ENCODE peak calls at places on chromosomes 13 and 19, in six cellular contexts. L, Q, T, F, C and Z are unnamed samples.

GRCh38 chr13:79646880-79647279 is 165.9 kb downstream of the NDFIP2 start:
- DNase-seq in L (no peak), Q (no peak), T (no peak), F (no peak), C (no peak), Z (no peak)

GRCh38 chr13:42814868-42815267 is 33.5 kb downstream of the FAM216B start:
- DNase-seq in L (no peak), Q (no peak), T (peak; percentile 81), F (peak; percentile 31), C (peak; percentile 98), Z (peak; percentile 90)

GRCh38 chr13:69604698-69605097 is 502.9 kb upstream of the ATXN8OS start:
- DNase-seq in L (no peak), Q (no peak), T (no peak), F (no peak), C (no peak), Z (no peak)

GRCh38 chr19:15379996-15380647 is 535 bp upstream of the AKAP8 start:
- DNase-seq in L (no peak), Q (peak; percentile 57), T (peak; percentile 51), F (no peak), C (peak; percentile 42), Z (peak; percentile 42)

GRCh38 chr13:27644302-27644701 is 22.6 kb downstream of the POLR1D start:
- DNase-seq in L (no peak), Q (no peak), T (peak; percentile 70), F (no peak), C (peak; percentile 94), Z (peak; percentile 67)

GRCh38 chr19:14102756-14103155 is 12.2 kb upstream of the SAMD1 start:
- DNase-seq in L (no peak), Q (no peak), T (no peak), F (no peak), C (no peak), Z (no peak)

GRCh38 chr13:75533866-75534265 is 3.8 kb downstream of the COMMD6 start:
- DNase-seq in L (no peak), Q (no peak), T (no peak), F (no peak), C (no peak), Z (peak; percentile 31)

GRCh38 chr19:42075364-42075615 is 676 bp upstream of the ZNF574 start:
- DNase-seq in L (no peak), Q (no peak), T (peak; percentile 11), F (no peak), C (no peak), Z (no peak)

GRCh38 chr19:41264581-41265375 is 606 bp downstream of the HNRNPUL1 start:
- DNase-seq in L (no peak), Q (peak; percentile 58), T (peak; percentile 29), F (peak; percentile 67), C (peak; percentile 39), Z (peak; percentile 49)

GRCh38 chr13:53758946-53759345 is 730.3 kb downstream of the OLFM4 start:
- DNase-seq in L (no peak), Q (no peak), T (no peak), F (peak; percentile 10), C (no peak), Z (no peak)

GRCh38 chr13:39105110-39105509 is 66.9 kb downstream of the NHLRC3 start:
- DNase-seq in L (no peak), Q (no peak), T (peak; percentile 42), F (peak; percentile 3), C (peak; percentile 12), Z (peak; percentile 10)

GRCh38 chr13:76882431-76882830 is 3.8 kb downstream of the KCTD12 start:
- DNase-seq in L (no peak), Q (peak; percentile 34), T (peak; percentile 77), F (no peak), C (peak; percentile 87), Z (peak; percentile 82)

GRCh38 chr19:21812448-21812847 is 23.5 kb downstream of the ZNF43 start:
- DNase-seq in L (no peak), Q (no peak), T (no peak), F (no peak), C (no peak), Z (no peak)

GRCh38 chr19:10086904-10087256 is 763 bp downstream of the SHFL start:
- DNase-seq in L (no peak), Q (no peak), T (no peak), F (no peak), C (no peak), Z (no peak)

GRCh38 chr13:51846756-51847155 is 1.8 kb upstream of the TMEM272 start:
- DNase-seq in L (no peak), Q (no peak), T (no peak), F (no peak), C (no peak), Z (no peak)

GRCh38 chr13:51841732-51842131 is 3.2 kb downstream of the TMEM272 start:
- DNase-seq in L (no peak), Q (no peak), T (no peak), F (no peak), C (no peak), Z (no peak)

GRCh38 chr13:51843529-51843928 is 1.4 kb downstream of the TMEM272 start:
- DNase-seq in L (no peak), Q (no peak), T (no peak), F (no peak), C (no peak), Z (no peak)

GRCh38 chr13:51845574-51846318 is 769 bp upstream of the TMEM272 start:
- DNase-seq in L (no peak), Q (no peak), T (no peak), F (no peak), C (no peak), Z (no peak)

GRCh38 chr13:51844862-51845573 is at the start of gene TMEM272:
- DNase-seq in L (no peak), Q (peak; percentile 46), T (peak; percentile 45), F (peak; percentile 87), C (peak; percentile 34), Z (peak; percentile 47)
- H3K4me3 ChIP-seq in L (no peak within 1 kb of the TSS), Q (no peak within 1 kb of the TSS), T (no peak within 1 kb of the TSS), F (peak within 1 kb of the TSS; percentile 25), C (no peak within 1 kb of the TSS), Z (peak within 1 kb of the TSS; percentile 28)

GRCh38 chr19:58581227-58582141 is 8.3 kb upstream of the MZF1 start:
- DNase-seq in L (peak; percentile 78), Q (peak; percentile 88), T (peak; percentile 91), F (no peak), C (peak; percentile 89), Z (peak; percentile 94)
- TF ChIP-seq CTCF in L (peak; percentile 86), Q (peak; percentile 96), T (peak; percentile 98), F (peak; percentile 24), C (peak; percentile 97), Z (peak; percentile 96)

GRCh38 chr13:33485247-33485646 is 199.7 kb upstream of the STARD13 start:
- DNase-seq in L (no peak), Q (no peak), T (no peak), F (no peak), C (no peak), Z (no peak)

GRCh38 chr13:33483471-33483870 is 197.9 kb upstream of the STARD13 start:
- DNase-seq in L (no peak), Q (no peak), T (no peak), F (no peak), C (peak; percentile 15), Z (no peak)

GRCh38 chr13:33489563-33489962 is 204.0 kb upstream of the STARD13 start:
- DNase-seq in L (no peak), Q (no peak), T (no peak), F (no peak), C (no peak), Z (no peak)

GRCh38 chr13:33490461-33491327 is 205.1 kb upstream of the STARD13 start:
- DNase-seq in L (no peak), Q (peak; percentile 37), T (peak; percentile 82), F (no peak), C (no peak), Z (peak; percentile 53)

DNA sequence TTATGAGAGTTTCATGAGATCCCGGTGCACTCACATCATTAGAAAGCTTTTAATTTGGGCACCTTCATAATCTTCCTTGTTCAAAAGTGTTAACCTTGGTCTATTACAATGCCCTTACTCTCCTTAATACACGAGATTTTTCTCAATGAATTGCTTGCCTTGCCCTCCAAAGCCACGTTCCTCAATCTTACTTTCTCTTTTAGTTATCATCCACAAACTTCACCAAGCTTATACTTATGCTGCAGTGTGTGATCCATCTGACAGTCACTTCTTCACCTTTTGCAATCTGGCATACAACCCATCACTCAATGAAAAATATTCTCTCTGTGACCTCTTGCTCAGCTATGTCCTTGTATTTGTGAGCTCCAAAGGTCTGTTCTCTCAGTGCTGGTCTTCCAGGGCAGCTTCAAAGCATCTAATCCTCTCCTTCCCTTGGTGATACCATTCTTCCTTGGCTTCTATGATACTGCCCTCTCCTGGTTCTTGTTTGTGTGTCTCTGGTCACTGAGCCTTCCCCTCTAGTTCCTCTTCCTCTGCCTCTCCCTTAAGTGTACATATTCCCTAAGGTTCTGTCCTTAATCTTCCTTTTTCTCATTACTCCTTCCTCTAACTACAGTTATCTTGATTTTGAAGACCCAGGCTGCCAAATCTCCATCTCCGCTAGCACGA is 202.2 kb upstream of the STARD13 start:
- DNase-seq in L (no peak), Q (no peak), T (peak; percentile 65), F (no peak), C (peak; percentile 74), Z (peak; percentile 72)
- H3K4me3 ChIP-seq in L (no peak overlapping the region), Q (peak overlapping the region; percentile 0), T (peak overlapping the region; percentile 18), F (no peak overlapping the region), C (no peak overlapping the region), Z (no peak overlapping the region)

GRCh38 chr13:113605461-113605860 is 20.9 kb downstream of the TFDP1 start:
- DNase-seq in L (no peak), Q (no peak), T (no peak), F (no peak), C (no peak), Z (no peak)
- TF ChIP-seq CTCF in L (no peak), Q (no peak), T (no peak), F (no peak), C (no peak), Z (no peak)

DNA sequence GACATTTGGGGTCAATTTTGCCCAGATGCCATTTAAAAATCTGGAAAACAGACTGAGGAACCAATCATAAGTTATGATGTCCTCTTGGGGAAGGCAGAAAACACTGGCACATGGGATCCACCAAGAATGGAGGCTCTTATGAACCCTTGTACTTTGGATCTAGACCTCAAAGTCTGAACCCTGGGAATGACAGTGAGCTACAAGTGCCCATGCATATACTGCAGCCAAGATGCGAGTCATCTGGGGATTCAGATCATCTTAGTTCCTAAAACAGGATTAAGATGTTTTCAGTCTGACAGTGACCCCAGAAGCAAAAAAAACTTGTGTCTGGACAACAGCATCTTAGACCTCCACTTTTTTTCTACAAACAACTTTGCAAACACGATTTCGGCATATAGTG is 100.2 kb upstream of the SIAH3 start:
- DNase-seq in L (no peak), Q (no peak), T (no peak), F (no peak), C (peak; percentile 37), Z (peak; percentile 13)
- H3K4me3 ChIP-seq in L (no peak overlapping the region), Q (no peak overlapping the region), T (no peak overlapping the region), F (no peak overlapping the region), C (no peak overlapping the region), Z (no peak overlapping the region)

GRCh38 chr19:35458192-35458591 is 10.1 kb downstream of the FFAR2 start:
- DNase-seq in L (no peak), Q (no peak), T (no peak), F (no peak), C (no peak), Z (no peak)

GRCh38 chr19:35457173-35457572 is 9.1 kb downstream of the FFAR2 start:
- DNase-seq in L (no peak), Q (no peak), T (no peak), F (no peak), C (no peak), Z (no peak)

GRCh38 chr19:35460608-35461007 is 12.6 kb downstream of the FFAR2 start:
- DNase-seq in L (no peak), Q (no peak), T (no peak), F (no peak), C (no peak), Z (no peak)

GRCh38 chr19:35459414-35460082 is 11.5 kb downstream of the FFAR2 start:
- DNase-seq in L (no peak), Q (peak; percentile 64), T (peak; percentile 41), F (peak; percentile 25), C (peak; percentile 77), Z (peak; percentile 74)

GRCh38 chr19:35458821-35459391 is 10.8 kb downstream of the FFAR2 start:
- DNase-seq in L (no peak), Q (no peak), T (no peak), F (no peak), C (no peak), Z (no peak)
- TF ChIP-seq CTCF in L (no peak), Q (no peak), T (no peak), F (no peak), C (no peak), Z (no peak)